ENCODE peak calls at places on chromosomes 3 and 15, in nine cellular contexts. G, K, W, C, U, Y, Z, X and L are unnamed samples.

GRCh38 chr15:26844901-26845300 is 22.0 kb upstream of the GABRA5 start:
- DNase-seq in G (no peak), K (no peak), W (no peak), C (no peak), U (no peak), Y (no peak), Z (no peak), X (no peak), L (no peak)

GRCh38 chr15:52663895-52664294 is 15.3 kb downstream of the ATOSA start:
- DNase-seq in G (no peak), K (no peak), W (no peak), C (no peak), U (no peak), Y (no peak), Z (no peak), X (no peak), L (no peak)

GRCh38 chr15:77907824-77908751 is 169.4 kb downstream of the TBC1D2B start:
- DNase-seq in G (peak; percentile 40), K (peak; percentile 55), W (peak; percentile 48), C (peak; percentile 75), U (no peak), Y (peak; percentile 57), Z (peak; percentile 54), X (no peak), L (no peak)

GRCh38 chr3:6644070-6644929 is 216.6 kb upstream of the GRM7 start:
- DNase-seq in G (no peak), K (peak; percentile 57), W (no peak), C (no peak), U (no peak), Y (no peak), Z (no peak), X (no peak), L (no peak)

GRCh38 chr3:106004137-106004600 is 135.4 kb upstream of the CBLB start:
- DNase-seq in G (no peak), K (no peak), W (no peak), C (no peak), U (no peak), Y (no peak), Z (no peak), X (no peak), L (no peak)

GRCh38 chr3:35659808-35660207 is 20.5 kb downstream of the ARPP21 start:
- DNase-seq in G (peak; percentile 32), K (peak; percentile 61), W (no peak), C (peak; percentile 54), U (peak; percentile 65), Y (no peak), Z (peak; percentile 51), X (no peak), L (peak; percentile 1)

GRCh38 chr15:78415284-78415683 is 22.7 kb upstream of the IREB2 start:
- DNase-seq in G (peak; percentile 5), K (peak; percentile 79), W (no peak), C (peak; percentile 55), U (peak; percentile 90), Y (peak; percentile 12), Z (no peak), X (no peak), L (peak; percentile 71)

GRCh38 chr3:66241466-66241865 is 20.7 kb downstream of the SLC25A26 start:
- DNase-seq in G (no peak), K (no peak), W (no peak), C (no peak), U (no peak), Y (no peak), Z (no peak), X (no peak), L (no peak)

GRCh38 chr3:42996633-42997075 is 17.5 kb downstream of the GASK1A start:
- DNase-seq in G (no peak), K (no peak), W (no peak), C (no peak), U (no peak), Y (no peak), Z (no peak), X (no peak), L (no peak)

GRCh38 chr3:44762690-44763089 is 1.1 kb downstream of the KIF15 start:
- DNase-seq in G (no peak), K (no peak), W (no peak), C (no peak), U (no peak), Y (no peak), Z (no peak), X (no peak), L (no peak)

GRCh38 chr3:45406812-45407211 is 18.4 kb downstream of the LARS2 start:
- DNase-seq in G (no peak), K (no peak), W (no peak), C (no peak), U (no peak), Y (no peak), Z (no peak), X (no peak), L (no peak)

GRCh38 chr15:82851981-82852511 is 42.6 kb downstream of the WHAMM start:
- DNase-seq in G (no peak), K (peak; percentile 91), W (no peak), C (peak; percentile 67), U (no peak), Y (peak; percentile 42), Z (no peak), X (no peak), L (no peak)

GRCh38 chr3:107951111-107951510 is 139.7 kb downstream of the CD47 start:
- DNase-seq in G (no peak), K (no peak), W (no peak), C (no peak), U (no peak), Y (no peak), Z (no peak), X (no peak), L (no peak)

GRCh38 chr15:58487041-58487723 is 55.4 kb downstream of the LIPC start:
- DNase-seq in G (no peak), K (peak; percentile 99), W (no peak), C (no peak), U (no peak), Y (no peak), Z (no peak), X (no peak), L (no peak)

GRCh38 chr3:31354373-31354772 is 178.4 kb upstream of the STT3B start:
- DNase-seq in G (no peak), K (no peak), W (no peak), C (no peak), U (no peak), Y (no peak), Z (no peak), X (no peak), L (no peak)

GRCh38 chr3:18080198-18080689 is 337.8 kb upstream of the TBC1D5 start:
- DNase-seq in G (no peak), K (no peak), W (no peak), C (no peak), U (no peak), Y (no peak), Z (no peak), X (no peak), L (no peak)

GRCh38 chr15:95994418-95994817 is 336.1 kb upstream of the NR2F2 start:
- DNase-seq in G (peak; percentile 1), K (no peak), W (no peak), C (no peak), U (no peak), Y (no peak), Z (no peak), X (no peak), L (no peak)

GRCh38 chr15:91857772-91858171 is 4.3 kb downstream of the SLCO3A1 start:
- DNase-seq in G (no peak), K (no peak), W (peak; percentile 27), C (peak; percentile 80), U (no peak), Y (no peak), Z (no peak), X (no peak), L (no peak)

GRCh38 chr3:8451696-8452095 is 49.9 kb upstream of the LMCD1 start:
- DNase-seq in G (no peak), K (no peak), W (no peak), C (no peak), U (no peak), Y (no peak), Z (no peak), X (no peak), L (no peak)

GRCh38 chr3:194588741-194589140 is 44.5 kb downstream of the TMEM44 start:
- DNase-seq in G (no peak), K (no peak), W (no peak), C (no peak), U (no peak), Y (no peak), Z (no peak), X (no peak), L (no peak)

GRCh38 chr15:90201944-90202375 is 830 bp downstream of the SEMA4B start:
- DNase-seq in G (no peak), K (peak; percentile 34), W (no peak), C (no peak), U (no peak), Y (no peak), Z (no peak), X (no peak), L (no peak)